ENCODE peak calls at places on chromosomes 7 and 10, in four cellular contexts. S is WTC11, G is HepG2, I is A549. C is an unnamed sample.
A peak's percentile ranks its signal among the peaks of the same experiment; 100 is the strongest.

GRCh38 chr7:98211676-98212531 is 665 bp downstream of the BHLHA15 start:
- DNase-seq in S (peak; percentile 15), G (peak; percentile 85), I (no peak), C (peak; percentile 34)

GRCh38 chr7:11294965-11295364 is 321.3 kb downstream of the PHF14 start:
- DNase-seq in S (no peak), G (no peak), I (no peak), C (no peak)

GRCh38 chr10:20814116-20814515 is 83.0 kb downstream of the NEBL start:
- DNase-seq in S (no peak), G (no peak), I (no peak), C (no peak)

GRCh38 chr7:106756884-106757283 is 95.9 kb upstream of the CCDC71L start:
- DNase-seq in S (no peak), G (no peak), I (no peak), C (peak; percentile 47)

GRCh38 chr10:30284860-30285594 is 64.1 kb downstream of the MTPAP start:
- DNase-seq in S (no peak), G (no peak), I (no peak), C (no peak)

GRCh38 chr10:34474060-34474376 is 341.1 kb downstream of the PARD3 start:
- DNase-seq in S (no peak), G (peak; percentile 67), I (peak; percentile 95), C (no peak)

GRCh38 chr10:62081322-62081945 is 179.9 kb downstream of the ARID5B start:
- DNase-seq in S (no peak), G (no peak), I (no peak), C (no peak)

GRCh38 chr7:30598121-30598876 is 3.6 kb downstream of the GARS1 start:
- DNase-seq in S (no peak), G (no peak), I (no peak), C (no peak)

DNA sequence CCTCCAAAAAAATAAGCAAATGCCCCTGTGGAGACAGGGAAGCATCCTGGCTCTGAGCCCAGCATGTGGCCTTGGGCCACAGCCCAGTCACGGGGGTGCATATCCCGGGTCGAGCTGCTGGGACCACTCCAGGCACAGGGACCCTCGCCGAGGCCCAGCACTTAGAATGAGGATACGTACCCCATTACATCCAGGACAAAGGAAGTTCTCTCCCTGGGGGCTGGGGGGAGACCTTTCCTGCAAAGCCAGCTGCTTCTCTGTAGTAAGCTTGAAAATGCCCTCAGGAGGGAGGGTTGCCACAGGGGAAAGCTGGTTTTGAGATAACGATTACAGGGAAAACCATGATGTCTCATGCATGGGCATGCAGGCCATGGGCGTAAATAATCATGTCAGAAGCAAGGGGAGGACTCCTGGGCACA is 75.5 kb downstream of the HIPK2 start:
- DNase-seq in S (no peak), G (no peak), I (no peak), C (no peak)
- TF ChIP-seq NR3C1 in S (no peak), G (no peak), I (no peak), C (no peak)

GRCh38 chr7:27948856-27949255 is 208.9 kb downstream of the TAX1BP1 start:
- DNase-seq in S (no peak), G (no peak), I (no peak), C (no peak)
- TF ChIP-seq NR3C1 in S (no peak), G (no peak), I (no peak), C (no peak)

DNA sequence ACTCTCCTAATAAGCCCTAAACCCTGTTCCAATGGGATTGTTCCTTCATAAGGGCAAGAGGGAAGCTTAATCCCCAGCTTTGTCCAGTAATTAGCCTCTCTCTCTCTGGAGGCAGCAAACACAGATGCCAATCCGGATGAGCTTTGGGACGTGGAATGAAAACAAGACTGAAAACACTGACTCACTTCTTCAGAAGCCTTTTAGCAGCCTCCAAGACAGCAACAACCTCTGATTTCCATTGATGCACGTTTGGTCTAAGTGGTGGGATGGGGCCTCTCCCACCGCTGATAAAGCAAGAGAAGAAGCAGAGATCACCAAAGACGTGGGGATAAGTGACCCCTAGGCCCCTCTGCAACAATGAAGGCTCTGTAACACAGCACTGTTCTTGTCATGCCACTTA is 5.8 kb upstream of the GFRA1 start:
- DNase-seq in S (no peak), G (no peak), I (no peak), C (no peak)
- TF ChIP-seq NR3C1 in S (no peak), G (no peak), I (no peak), C (no peak)

GRCh38 chr10:131070856-131071255 is 240.7 kb downstream of the TCERG1L start:
- DNase-seq in S (no peak), G (no peak), I (no peak), C (no peak)
- TF ChIP-seq NR3C1 in S (no peak), G (no peak), I (no peak), C (no peak)

DNA sequence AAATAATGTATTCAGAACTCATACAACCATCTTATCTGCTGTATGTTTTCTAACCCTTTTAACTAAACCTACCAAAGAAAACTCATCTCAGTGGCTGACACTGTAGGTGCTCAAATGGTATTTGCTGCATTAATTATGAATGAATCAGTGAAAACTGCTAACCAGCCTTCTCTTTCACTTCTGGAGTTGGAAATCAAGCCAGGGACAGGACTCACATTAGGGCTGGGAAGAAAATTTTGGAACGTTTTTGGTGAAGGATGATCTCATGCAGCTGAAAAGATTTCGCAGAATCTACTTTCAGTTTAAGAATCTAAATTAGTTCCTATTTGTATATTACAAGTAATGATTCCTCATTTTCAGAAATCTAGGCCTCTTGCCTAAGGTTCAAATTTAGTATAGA is 12.9 kb downstream of the MTPN start:
- DNase-seq in S (no peak), G (no peak), I (no peak), C (no peak)
- TF ChIP-seq NR3C1 in S (no peak), G (no peak), I (no peak), C (no peak)

GRCh38 chr10:125169915-125170314 is 9.6 kb upstream of the CTBP2 start:
- DNase-seq in S (no peak), G (no peak), I (no peak), C (no peak)
- TF ChIP-seq NR3C1 in S (no peak), G (no peak), I (no peak), C (no peak)

GRCh38 chr10:87921934-87922688 is 58.7 kb downstream of the PTEN start:
- DNase-seq in S (no peak), G (no peak), I (no peak), C (no peak)
- TF ChIP-seq NR3C1 in S (no peak), G (no peak), I (no peak), C (no peak)

DNA sequence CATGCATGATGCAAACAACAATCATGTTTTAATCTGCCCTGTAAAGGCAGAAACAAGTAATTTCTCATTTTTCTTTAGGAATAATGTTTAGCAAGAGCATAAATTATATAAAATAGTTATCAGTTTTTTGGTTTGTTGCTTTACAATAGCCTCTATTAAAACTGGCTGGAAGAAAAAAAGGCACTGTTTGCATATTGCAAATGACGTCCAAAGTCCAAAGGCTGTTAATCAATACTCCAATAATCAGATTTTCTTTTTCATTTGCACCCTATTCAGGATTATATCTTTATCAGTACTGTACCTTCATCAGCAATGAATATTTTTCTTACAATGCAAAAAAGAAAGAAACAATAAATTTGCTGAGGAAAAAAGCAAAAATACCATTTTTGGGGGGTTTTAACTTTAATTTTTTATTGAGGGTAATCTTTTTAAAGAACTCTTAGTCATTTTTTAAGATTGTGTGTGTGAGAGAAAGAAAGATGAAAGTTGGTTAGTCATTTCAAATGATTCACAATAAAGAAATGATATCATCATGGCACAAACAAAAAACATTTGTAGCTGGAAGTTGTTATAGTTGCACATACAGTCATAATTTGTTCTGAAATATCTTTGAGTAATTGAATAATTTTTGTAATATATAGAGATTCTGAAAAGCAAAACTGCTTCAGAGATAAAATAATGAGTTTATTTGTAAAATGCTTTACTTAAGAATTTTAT is 44.4 kb upstream of the AKR1C2 start:
- DNase-seq in S (no peak), G (no peak), I (no peak), C (no peak)
- TF ChIP-seq NR3C1 in S (no peak), G (no peak), I (no peak), C (no peak)

C was measured in K562.